ENCODE peak calls at places on chromosomes 3 and 15, in ten cellular contexts. L is thoracic aorta; K is CD4-positive, alpha-beta T cell; F is substantia nigra; S is activated CD8-positive, alpha-beta memory T cell treated with anti-CD3 and anti-CD28 coated beads for 24 hours; Y is HCT116; C is A549; E is tibial artery; N is NCI-H1048; X is ecto neural progenitor cell. O is an unnamed sample.

GRCh38 chr3:107662586-107662985 is 139.8 kb downstream of the BBX start:
- DNase-seq in L (no peak), K (no peak), F (no peak), S (no peak), Y (no peak), C (no peak), E (no peak), N (no peak), X (no peak), O (no peak)

GRCh38 chr3:37181766-37182165 is 7.4 kb upstream of the LRRFIP2 start:
- DNase-seq in L (no peak), K (no peak), F (no peak), S (no peak), Y (no peak), C (no peak), E (no peak), N (no peak), X (no peak), O (no peak)

GRCh38 chr15:88651293-88651692 is 12.5 kb downstream of the ISG20 start:
- DNase-seq in L (no peak), K (no peak), F (no peak), S (peak), Y (no peak), C (no peak), E (no peak), N (no peak), X (no peak), O (no peak)

GRCh38 chr3:129654126-129654525 is 47.6 kb upstream of the PLXND1 start:
- DNase-seq in L (no peak), K (no peak), F (no peak), S (no peak), Y (no peak), C (no peak), E (no peak), N (no peak), X (no peak), O (no peak)

GRCh38 chr3:11367116-11367781 is 95.1 kb downstream of the ATG7 start:
- DNase-seq in L (no peak), K (no peak), F (no peak), S (no peak), Y (no peak), C (no peak), E (no peak), N (no peak), X (no peak), O (no peak)

GRCh38 chr15:40932146-40932545 is 3.0 kb downstream of the DLL4 start:
- DNase-seq in L (no peak), K (no peak), F (no peak), S (no peak), Y (no peak), C (no peak), E (no peak), N (no peak), X (no peak), O (no peak)

GRCh38 chr3:154236331-154236730 is 88.0 kb downstream of the DHX36 start:
- DNase-seq in L (no peak), K (no peak), F (no peak), S (no peak), Y (no peak), C (no peak), E (no peak), N (no peak), X (no peak), O (no peak)

GRCh38 chr3:167859610-167860009 is 124.1 kb downstream of the SERPINI1 start:
- DNase-seq in L (no peak), K (no peak), F (no peak), S (no peak), Y (no peak), C (no peak), E (no peak), N (no peak), X (no peak), O (no peak)

GRCh38 chr3:17111556-17111955 is 226.8 kb downstream of the PLCL2 start:
- DNase-seq in L (no peak), K (no peak), F (no peak), S (no peak), Y (no peak), C (no peak), E (no peak), N (no peak), X (no peak), O (no peak)

GRCh38 chr3:198107840-198108734 is 148.1 kb downstream of the LMLN start:
- DNase-seq in L (no peak), K (no peak), F (no peak), S (no peak), Y (no peak), C (no peak), E (no peak), N (no peak), X (no peak), O (no peak)

GRCh38 chr15:95059346-95059905 is 828.1 kb downstream of the MCTP2 start:
- DNase-seq in L (no peak), K (no peak), F (no peak), S (no peak), Y (no peak), C (no peak), E (no peak), N (no peak), X (no peak), O (no peak)

GRCh38 chr3:103813955-103814354 is 1379.1 kb downstream of the ZPLD1 start:
- DNase-seq in L (no peak), K (no peak), F (no peak), S (no peak), Y (no peak), C (no peak), E (no peak), N (no peak), X (no peak), O (no peak)

GRCh38 chr15:69780374-69780773 is 317.3 kb downstream of the TLE3 start:
- DNase-seq in L (no peak), K (no peak), F (no peak), S (peak), Y (no peak), C (no peak), E (no peak), N (no peak), X (peak), O (no peak)

GRCh38 chr15:76756371-76756770 is 148.8 kb downstream of the SCAPER start:
- DNase-seq in L (no peak), K (no peak), F (no peak), S (no peak), Y (no peak), C (no peak), E (no peak), N (no peak), X (no peak), O (no peak)

O was measured in H9.